ENCODE peak calls at places on chromosomes 2 and 18, in six cellular contexts. Y is H1, W is GM12892, N is HepG2, A is K562, C is GM12878. T is an unnamed sample.

GRCh38 chr2:68565858-68566257 is 77.5 kb upstream of the PROKR1 start:
- DNase-seq in A (peak; percentile 85), N (peak; percentile 30), C (no peak), Y (no peak), W (no peak), T (no peak)

GRCh38 chr2:240624950-240625621 is at the start of gene GPR35:
- DNase-seq in Y (no peak), N (no peak), C (peak; percentile 42), A (peak; percentile 60), W (peak; percentile 53), T (no peak)

GRCh38 chr2:38960609-38961320 is 71.1 kb downstream of the ARHGEF33 start:
- DNase-seq in A (no peak), N (no peak), W (no peak), Y (no peak), C (no peak), T (no peak)

GRCh38 chr2:162636206-162636728 is 202.3 kb downstream of the KCNH7 start:
- DNase-seq in W (no peak), A (no peak), N (no peak), Y (no peak), C (no peak), T (no peak)

GRCh38 chr2:15223887-15224286 is 337.2 kb downstream of the NBAS start:
- DNase-seq in N (no peak), A (no peak), Y (no peak), C (no peak), W (no peak), T (no peak)

GRCh38 chr2:38515155-38516074 is 87.3 kb downstream of the HNRNPLL start:
- DNase-seq in W (no peak), C (no peak), Y (no peak), N (no peak), A (peak; percentile 95), T (no peak)

GRCh38 chr2:227453810-227454209 is 18.1 kb upstream of the AGFG1 start:
- DNase-seq in C (no peak), N (no peak), Y (no peak), A (no peak), W (no peak), T (no peak)

GRCh38 chr18:66560092-66560491 is 43.8 kb downstream of the CDH19 start:
- DNase-seq in N (peak; percentile 34), Y (no peak), W (no peak), A (no peak), C (no peak), T (no peak)

GRCh38 chr2:29519996-29520395 is 401.4 kb downstream of the ALK start:
- DNase-seq in N (no peak), W (no peak), C (no peak), Y (no peak), A (no peak), T (no peak)

GRCh38 chr2:216588771-216589363 is 44.4 kb upstream of the IGFBP2 start:
- DNase-seq in C (no peak), A (no peak), W (no peak), N (no peak), Y (no peak), T (no peak)

GRCh38 chr2:55703350-55703749 is 9.7 kb upstream of the PNPT1 start:
- DNase-seq in Y (no peak), W (no peak), A (peak; percentile 30), C (no peak), N (no peak), T (no peak)

GRCh38 chr2:8249191-8249590 is 432.7 kb upstream of the ID2 start:
- DNase-seq in C (no peak), N (no peak), W (no peak), Y (no peak), A (no peak), T (no peak)

GRCh38 chr2:222655406-222655747 is 515 bp downstream of the FARSB start:
- DNase-seq in C (no peak), W (no peak), Y (no peak), N (no peak), A (peak; percentile 24), T (no peak)

GRCh38 chr2:10097352-10098148 is 17.3 kb upstream of the CYS1 start:
- DNase-seq in A (peak; percentile 79), W (no peak), N (peak; percentile 61), C (no peak), Y (peak; percentile 84), T (peak; percentile 58)

GRCh38 chr18:3383381-3383915 is 66.5 kb upstream of the TGIF1 start:
- DNase-seq in Y (no peak), N (no peak), W (no peak), C (no peak), A (no peak), T (no peak)

GRCh38 chr2:39266139-39266805 is 22.5 kb upstream of the CDKL4 start:
- DNase-seq in N (no peak), W (no peak), C (peak; percentile 53), A (no peak), Y (no peak), T (no peak)

GRCh38 chr2:56234241-56234640 is 50.5 kb downstream of the CCDC85A start:
- DNase-seq in W (no peak), N (no peak), A (no peak), C (no peak), Y (no peak), T (no peak)

DNA sequence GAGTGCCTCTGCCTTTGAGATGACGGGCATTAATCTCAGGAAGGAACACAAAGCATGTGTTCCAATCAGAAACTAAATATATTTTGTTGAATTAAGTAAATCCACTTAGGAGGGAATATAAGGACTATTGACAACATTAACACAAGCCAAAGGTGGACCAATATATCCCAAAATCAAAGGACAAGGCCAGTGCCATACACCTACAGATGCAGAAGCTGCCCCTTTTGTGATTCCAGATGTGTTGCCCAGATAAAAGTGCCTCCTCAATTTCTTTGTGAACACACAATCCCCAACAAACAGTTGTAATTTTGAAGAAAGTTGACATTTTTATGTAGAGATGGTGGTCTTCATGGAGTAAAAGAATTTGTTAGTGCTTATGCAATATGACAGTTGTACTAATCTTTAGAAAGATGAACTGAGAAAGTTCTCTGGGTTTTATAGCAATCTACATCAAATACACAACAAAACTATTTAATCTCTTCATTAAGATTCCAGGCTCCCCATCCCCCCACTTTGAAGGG is 36.8 kb downstream of the PTCD3 start:
- DNase-seq in Y (no peak), C (no peak), N (no peak), A (no peak), W (no peak), T (no peak)
- TF ChIP-seq POLR2AphosphoS5 in Y (no peak), C (no peak), N (no peak), A (peak; percentile 35), W (no peak), T (no peak)

GRCh38 chr2:43223412-43224040 is 2.9 kb downstream of the ZFP36L2 start:
- DNase-seq in C (no peak), W (no peak), Y (no peak), A (peak; percentile 51), N (no peak), T (no peak)

GRCh38 chr2:43224131-43224570 is 2.3 kb downstream of the ZFP36L2 start:
- DNase-seq in A (peak; percentile 85), N (peak; percentile 71), C (no peak), W (no peak), Y (peak; percentile 81), T (no peak)

GRCh38 chr2:43225093-43225787 is 1.2 kb downstream of the ZFP36L2 start:
- DNase-seq in Y (no peak), N (no peak), W (no peak), C (no peak), A (peak; percentile 78), T (no peak)

GRCh38 chr2:43225788-43226557 is 433 bp downstream of the ZFP36L2 start:
- DNase-seq in Y (peak; percentile 80), A (peak; percentile 76), W (peak; percentile 71), C (no peak), N (peak; percentile 77), T (no peak)

DNA sequence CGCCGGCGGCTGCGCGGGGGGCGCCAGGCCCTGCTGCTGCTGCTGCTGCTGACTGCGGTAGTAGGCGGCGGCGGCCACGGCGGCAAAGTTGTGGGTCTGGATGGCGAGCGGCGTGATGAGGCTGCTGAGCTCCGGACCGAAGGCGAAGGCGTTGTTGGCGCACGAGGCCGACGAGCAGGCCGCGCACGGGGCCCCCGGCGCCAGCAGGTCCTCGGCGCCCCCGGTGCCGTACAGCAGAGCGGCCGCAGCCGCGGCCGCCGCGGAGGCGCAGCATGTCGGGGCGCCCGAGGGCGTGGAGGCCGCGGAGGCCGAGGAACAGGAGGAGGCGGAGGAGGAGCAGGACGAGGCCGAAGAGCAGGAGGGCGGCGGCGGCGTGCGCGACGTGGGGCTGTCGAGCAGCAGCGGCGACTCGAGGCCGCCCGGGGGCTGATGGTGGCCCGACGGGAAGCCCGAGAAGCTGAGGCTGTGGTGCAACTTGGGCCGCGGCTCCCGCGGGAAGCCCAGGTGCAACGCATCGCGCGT is 1.8 kb downstream of the ZFP36L2 start:
- DNase-seq in W (no peak), C (no peak), N (no peak), A (peak; percentile 59), Y (peak; percentile 66), T (no peak)
- TF ChIP-seq POLR2A in W (no peak), C (no peak), N (no peak), A (no peak), Y (no peak), T (peak; percentile 20)

DNA sequence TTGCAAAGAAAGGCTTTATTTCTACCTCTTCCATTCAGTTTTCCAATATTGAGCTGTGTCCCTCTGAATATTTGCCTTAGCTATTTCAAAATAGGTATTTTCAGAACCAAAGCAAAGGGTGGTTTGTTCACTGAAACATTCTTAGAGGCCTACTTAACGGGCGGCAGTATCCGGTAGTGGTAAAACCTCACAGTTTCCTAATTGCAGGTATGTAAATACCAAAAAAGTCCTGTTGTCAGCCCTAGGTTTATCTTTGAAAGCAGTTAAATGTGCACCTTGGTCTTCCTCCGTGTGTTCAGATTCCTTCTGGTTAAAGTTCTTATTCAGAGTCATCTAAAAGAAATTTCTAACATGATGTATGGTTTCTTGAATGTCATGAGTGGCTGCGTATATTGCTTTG is 38.9 kb downstream of the CCNT2 start:
- DNase-seq in W (no peak), Y (no peak), C (no peak), A (no peak), N (peak; percentile 66), T (no peak)
- TF ChIP-seq TAF1 in W (no peak), Y (no peak), C (no peak), A (no peak), N (no peak), T (no peak)

GRCh38 chr2:152674334-152674733 is 42.9 kb downstream of the PRPF40A start:
- DNase-seq in A (no peak), W (no peak), C (no peak), N (no peak), Y (no peak), T (no peak)

GRCh38 chr2:152682663-152683062 is 34.6 kb downstream of the PRPF40A start:
- DNase-seq in C (no peak), W (no peak), N (peak; percentile 3), A (no peak), Y (no peak), T (no peak)

GRCh38 chr2:152683400-152683799 is 33.9 kb downstream of the PRPF40A start:
- DNase-seq in N (no peak), W (no peak), A (no peak), Y (no peak), C (no peak), T (no peak)

GRCh38 chr2:152676461-152676860 is 40.8 kb downstream of the PRPF40A start:
- DNase-seq in W (no peak), A (no peak), Y (no peak), N (no peak), C (no peak), T (no peak)

DNA sequence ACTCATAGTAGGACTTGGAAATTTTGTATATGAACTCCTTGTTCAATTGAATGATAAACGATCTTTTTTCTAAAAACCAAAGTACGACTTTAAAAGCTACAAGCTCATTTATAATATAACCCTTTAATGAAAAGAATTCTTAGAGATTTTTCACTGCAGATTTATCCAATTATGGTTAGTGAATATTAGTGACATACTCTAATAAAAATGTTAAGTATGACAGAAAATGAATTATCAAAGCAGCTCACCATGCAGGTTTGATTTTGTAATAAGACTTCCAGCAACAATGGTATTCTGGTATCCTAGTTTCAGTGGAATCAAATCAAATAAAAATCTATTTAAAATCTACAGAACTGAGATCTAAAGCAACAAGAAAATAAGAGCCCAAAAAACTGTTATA is 38.5 kb downstream of the PRPF40A start:
- DNase-seq in Y (no peak), A (no peak), N (no peak), C (no peak), W (no peak), T (no peak)
- TF ChIP-seq POLR2AphosphoS5 in Y (no peak), A (no peak), N (no peak), C (no peak), W (no peak), T (no peak)

T was measured in GM12891.